ENCODE peak calls at places on chromosomes 1 and 21, in seven cellular contexts. One of them, this sample, is unnamed.

GRCh38 chr1:185373813-185374524 is 56.9 kb upstream of the IVNS1ABP start:
- DNase-seq in NCI-H446: no peak
- DNase-seq in RPMI7951: peak; percentile 82
- DNase-seq in NCI-H2107: no peak
- DNase-seq in dorsolateral prefrontal cortex: no peak
- DNase-seq in KG1: no peak
- DNase-seq in stimulated activated CD4-positive, alpha-beta T cell treated with anti-CD3 and anti-CD28 coated beads, Interleukin-2, amount 100 ng/mL, for 4 hours: no peak
- DNase-seq in this sample: peak; percentile 3

GRCh38 chr1:244896550-244896949 is 32.2 kb upstream of the HNRNPU start:
- DNase-seq in NCI-H446: no peak
- DNase-seq in stimulated activated CD4-positive, alpha-beta T cell treated with anti-CD3 and anti-CD28 coated beads, Interleukin-2, amount 100 ng/mL, for 4 hours: no peak
- DNase-seq in NCI-H2107: no peak
- DNase-seq in RPMI7951: peak; percentile 57
- DNase-seq in dorsolateral prefrontal cortex: no peak
- DNase-seq in KG1: no peak
- DNase-seq in this sample: no peak

GRCh38 chr1:177629526-177629925 is 340.3 kb downstream of the SEC16B start:
- DNase-seq in KG1: no peak
- DNase-seq in dorsolateral prefrontal cortex: no peak
- DNase-seq in NCI-H2107: no peak
- DNase-seq in NCI-H446: no peak
- DNase-seq in stimulated activated CD4-positive, alpha-beta T cell treated with anti-CD3 and anti-CD28 coated beads, Interleukin-2, amount 100 ng/mL, for 4 hours: no peak
- DNase-seq in RPMI7951: no peak
- DNase-seq in this sample: no peak

GRCh38 chr1:30908446-30908885 is at the start of gene SDC3:
- DNase-seq in NCI-H446: peak; percentile 33
- DNase-seq in stimulated activated CD4-positive, alpha-beta T cell treated with anti-CD3 and anti-CD28 coated beads, Interleukin-2, amount 100 ng/mL, for 4 hours: no peak
- DNase-seq in dorsolateral prefrontal cortex: no peak
- DNase-seq in KG1: no peak
- DNase-seq in NCI-H2107: no peak
- DNase-seq in RPMI7951: peak; percentile 39
- DNase-seq in this sample: no peak

GRCh38 chr1:14677291-14677690 is 78.8 kb downstream of the KAZN start:
- DNase-seq in NCI-H446: no peak
- DNase-seq in KG1: no peak
- DNase-seq in RPMI7951: no peak
- DNase-seq in stimulated activated CD4-positive, alpha-beta T cell treated with anti-CD3 and anti-CD28 coated beads, Interleukin-2, amount 100 ng/mL, for 4 hours: no peak
- DNase-seq in dorsolateral prefrontal cortex: no peak
- DNase-seq in NCI-H2107: no peak
- DNase-seq in this sample: no peak

GRCh38 chr1:67973061-67973460 is 77.4 kb downstream of the DIRAS3 start:
- DNase-seq in stimulated activated CD4-positive, alpha-beta T cell treated with anti-CD3 and anti-CD28 coated beads, Interleukin-2, amount 100 ng/mL, for 4 hours: no peak
- DNase-seq in RPMI7951: no peak
- DNase-seq in NCI-H446: no peak
- DNase-seq in NCI-H2107: no peak
- DNase-seq in dorsolateral prefrontal cortex: no peak
- DNase-seq in KG1: no peak
- DNase-seq in this sample: no peak

GRCh38 chr1:183544598-183545297 is 45.5 kb downstream of the NCF2 start:
- DNase-seq in KG1: no peak
- DNase-seq in stimulated activated CD4-positive, alpha-beta T cell treated with anti-CD3 and anti-CD28 coated beads, Interleukin-2, amount 100 ng/mL, for 4 hours: no peak
- DNase-seq in RPMI7951: no peak
- DNase-seq in dorsolateral prefrontal cortex: no peak
- DNase-seq in NCI-H2107: peak; percentile 6
- DNase-seq in NCI-H446: no peak
- DNase-seq in this sample: no peak

GRCh38 chr1:115233598-115233997 is 104.5 kb downstream of the NGF start:
- DNase-seq in RPMI7951: no peak
- DNase-seq in NCI-H2107: no peak
- DNase-seq in NCI-H446: no peak
- DNase-seq in stimulated activated CD4-positive, alpha-beta T cell treated with anti-CD3 and anti-CD28 coated beads, Interleukin-2, amount 100 ng/mL, for 4 hours: no peak
- DNase-seq in KG1: no peak
- DNase-seq in dorsolateral prefrontal cortex: no peak
- DNase-seq in this sample: no peak

GRCh38 chr1:25019351-25020172 is 89.5 kb upstream of the RUNX3 start:
- DNase-seq in stimulated activated CD4-positive, alpha-beta T cell treated with anti-CD3 and anti-CD28 coated beads, Interleukin-2, amount 100 ng/mL, for 4 hours: no peak
- DNase-seq in dorsolateral prefrontal cortex: no peak
- DNase-seq in NCI-H446: no peak
- DNase-seq in RPMI7951: no peak
- DNase-seq in NCI-H2107: no peak
- DNase-seq in KG1: no peak
- DNase-seq in this sample: no peak

GRCh38 chr1:147171399-147172167 is 687 bp downstream of the PRKAB2 start:
- DNase-seq in stimulated activated CD4-positive, alpha-beta T cell treated with anti-CD3 and anti-CD28 coated beads, Interleukin-2, amount 100 ng/mL, for 4 hours: no peak
- DNase-seq in NCI-H2107: no peak
- DNase-seq in KG1: no peak
- DNase-seq in dorsolateral prefrontal cortex: no peak
- DNase-seq in RPMI7951: no peak
- DNase-seq in NCI-H446: no peak
- DNase-seq in this sample: no peak

GRCh38 chr21:38680401-38680800 is 125.3 kb upstream of the ETS2 start:
- DNase-seq in KG1: no peak
- DNase-seq in NCI-H2107: no peak
- DNase-seq in stimulated activated CD4-positive, alpha-beta T cell treated with anti-CD3 and anti-CD28 coated beads, Interleukin-2, amount 100 ng/mL, for 4 hours: no peak
- DNase-seq in RPMI7951: peak; percentile 28
- DNase-seq in dorsolateral prefrontal cortex: no peak
- DNase-seq in NCI-H446: no peak
- DNase-seq in this sample: no peak

GRCh38 chr1:246794261-246795093 is 70.3 kb downstream of the SCCPDH start:
- DNase-seq in stimulated activated CD4-positive, alpha-beta T cell treated with anti-CD3 and anti-CD28 coated beads, Interleukin-2, amount 100 ng/mL, for 4 hours: no peak
- DNase-seq in NCI-H446: no peak
- DNase-seq in NCI-H2107: no peak
- DNase-seq in RPMI7951: peak; percentile 75
- DNase-seq in KG1: no peak
- DNase-seq in dorsolateral prefrontal cortex: no peak
- DNase-seq in this sample: no peak

GRCh38 chr1:227428803-227429202 is 110.5 kb upstream of the CDC42BPA start:
- DNase-seq in RPMI7951: peak; percentile 81
- DNase-seq in dorsolateral prefrontal cortex: no peak
- DNase-seq in stimulated activated CD4-positive, alpha-beta T cell treated with anti-CD3 and anti-CD28 coated beads, Interleukin-2, amount 100 ng/mL, for 4 hours: no peak
- DNase-seq in KG1: no peak
- DNase-seq in NCI-H2107: no peak
- DNase-seq in NCI-H446: no peak
- DNase-seq in this sample: no peak

GRCh38 chr1:87956072-87956471 is 627.4 kb downstream of the LMO4 start:
- DNase-seq in dorsolateral prefrontal cortex: no peak
- DNase-seq in stimulated activated CD4-positive, alpha-beta T cell treated with anti-CD3 and anti-CD28 coated beads, Interleukin-2, amount 100 ng/mL, for 4 hours: no peak
- DNase-seq in NCI-H2107: no peak
- DNase-seq in NCI-H446: peak; percentile 85
- DNase-seq in RPMI7951: peak; percentile 95
- DNase-seq in KG1: no peak
- DNase-seq in this sample: no peak

GRCh38 chr1:32890516-32891240 is 4.4 kb downstream of the HPCA start:
- DNase-seq in RPMI7951: no peak
- DNase-seq in dorsolateral prefrontal cortex: no peak
- DNase-seq in stimulated activated CD4-positive, alpha-beta T cell treated with anti-CD3 and anti-CD28 coated beads, Interleukin-2, amount 100 ng/mL, for 4 hours: no peak
- DNase-seq in KG1: no peak
- DNase-seq in NCI-H2107: no peak
- DNase-seq in NCI-H446: no peak
- DNase-seq in this sample: no peak

GRCh38 chr1:13792429-13792828 is 92.4 kb downstream of the PRDM2 start:
- DNase-seq in dorsolateral prefrontal cortex: no peak
- DNase-seq in KG1: no peak
- DNase-seq in stimulated activated CD4-positive, alpha-beta T cell treated with anti-CD3 and anti-CD28 coated beads, Interleukin-2, amount 100 ng/mL, for 4 hours: no peak
- DNase-seq in NCI-H2107: no peak
- DNase-seq in RPMI7951: no peak
- DNase-seq in NCI-H446: no peak
- DNase-seq in this sample: no peak

GRCh38 chr21:45735259-45736000 is 91.9 kb downstream of the PCBP3 start:
- DNase-seq in RPMI7951: no peak
- DNase-seq in NCI-H2107: no peak
- DNase-seq in stimulated activated CD4-positive, alpha-beta T cell treated with anti-CD3 and anti-CD28 coated beads, Interleukin-2, amount 100 ng/mL, for 4 hours: no peak
- DNase-seq in NCI-H446: no peak
- DNase-seq in dorsolateral prefrontal cortex: no peak
- DNase-seq in KG1: no peak
- DNase-seq in this sample: no peak

GRCh38 chr1:161379071-161379470 is 11.4 kb upstream of the CFAP126 start:
- DNase-seq in NCI-H2107: no peak
- DNase-seq in KG1: no peak
- DNase-seq in NCI-H446: no peak
- DNase-seq in stimulated activated CD4-positive, alpha-beta T cell treated with anti-CD3 and anti-CD28 coated beads, Interleukin-2, amount 100 ng/mL, for 4 hours: no peak
- DNase-seq in RPMI7951: no peak
- DNase-seq in dorsolateral prefrontal cortex: no peak
- DNase-seq in this sample: no peak

GRCh38 chr1:56168176-56168575 is 411.2 kb downstream of the PLPP3 start:
- DNase-seq in NCI-H446: no peak
- DNase-seq in NCI-H2107: no peak
- DNase-seq in dorsolateral prefrontal cortex: no peak
- DNase-seq in RPMI7951: no peak
- DNase-seq in stimulated activated CD4-positive, alpha-beta T cell treated with anti-CD3 and anti-CD28 coated beads, Interleukin-2, amount 100 ng/mL, for 4 hours: no peak
- DNase-seq in KG1: no peak
- DNase-seq in this sample: no peak

GRCh38 chr1:166184897-166185296 is 18.1 kb upstream of the FAM78B start:
- DNase-seq in dorsolateral prefrontal cortex: no peak
- DNase-seq in RPMI7951: peak; percentile 76
- DNase-seq in NCI-H446: no peak
- DNase-seq in KG1: no peak
- DNase-seq in stimulated activated CD4-positive, alpha-beta T cell treated with anti-CD3 and anti-CD28 coated beads, Interleukin-2, amount 100 ng/mL, for 4 hours: no peak
- DNase-seq in NCI-H2107: no peak
- DNase-seq in this sample: no peak

GRCh38 chr1:28437924-28438699 is 67.7 kb upstream of the RCC1 start:
- DNase-seq in RPMI7951: peak; percentile 98
- DNase-seq in KG1: peak; percentile 26
- DNase-seq in dorsolateral prefrontal cortex: peak; percentile 31
- DNase-seq in NCI-H2107: peak; percentile 67
- DNase-seq in stimulated activated CD4-positive, alpha-beta T cell treated with anti-CD3 and anti-CD28 coated beads, Interleukin-2, amount 100 ng/mL, for 4 hours: no peak
- DNase-seq in NCI-H446: peak; percentile 79
- DNase-seq in this sample: peak; percentile 90

GRCh38 chr1:204408074-204408507 is 3.5 kb downstream of the PPP1R15B start:
- DNase-seq in NCI-H2107: peak; percentile 49
- DNase-seq in stimulated activated CD4-positive, alpha-beta T cell treated with anti-CD3 and anti-CD28 coated beads, Interleukin-2, amount 100 ng/mL, for 4 hours: no peak
- DNase-seq in RPMI7951: peak; percentile 73
- DNase-seq in NCI-H446: peak; percentile 76
- DNase-seq in KG1: no peak
- DNase-seq in dorsolateral prefrontal cortex: peak; percentile 67
- DNase-seq in this sample: no peak

GRCh38 chr1:248840946-248841345 is 2.9 kb downstream of the ZNF672 start:
- DNase-seq in NCI-H446: no peak
- DNase-seq in RPMI7951: no peak
- DNase-seq in dorsolateral prefrontal cortex: no peak
- DNase-seq in stimulated activated CD4-positive, alpha-beta T cell treated with anti-CD3 and anti-CD28 coated beads, Interleukin-2, amount 100 ng/mL, for 4 hours: no peak
- DNase-seq in KG1: no peak
- DNase-seq in NCI-H2107: no peak
- DNase-seq in this sample: no peak

GRCh38 chr1:67540733-67541125 is 110.5 kb upstream of the SERBP1 start:
- DNase-seq in NCI-H446: peak; percentile 31
- DNase-seq in stimulated activated CD4-positive, alpha-beta T cell treated with anti-CD3 and anti-CD28 coated beads, Interleukin-2, amount 100 ng/mL, for 4 hours: no peak
- DNase-seq in KG1: no peak
- DNase-seq in RPMI7951: no peak
- DNase-seq in dorsolateral prefrontal cortex: no peak
- DNase-seq in NCI-H2107: no peak
- DNase-seq in this sample: no peak

GRCh38 chr1:187157115-187157514 is 328.4 kb downstream of the PLA2G4A start:
- DNase-seq in NCI-H446: no peak
- DNase-seq in stimulated activated CD4-positive, alpha-beta T cell treated with anti-CD3 and anti-CD28 coated beads, Interleukin-2, amount 100 ng/mL, for 4 hours: no peak
- DNase-seq in dorsolateral prefrontal cortex: no peak
- DNase-seq in RPMI7951: peak; percentile 3
- DNase-seq in KG1: no peak
- DNase-seq in NCI-H2107: no peak
- DNase-seq in this sample: no peak

GRCh38 chr1:183291802-183292515 is 105.9 kb downstream of the LAMC2 start:
- DNase-seq in dorsolateral prefrontal cortex: no peak
- DNase-seq in stimulated activated CD4-positive, alpha-beta T cell treated with anti-CD3 and anti-CD28 coated beads, Interleukin-2, amount 100 ng/mL, for 4 hours: no peak
- DNase-seq in RPMI7951: no peak
- DNase-seq in NCI-H2107: no peak
- DNase-seq in KG1: no peak
- DNase-seq in NCI-H446: no peak
- DNase-seq in this sample: peak; percentile 1

GRCh38 chr1:21781971-21782867 is 730 bp downstream of the USP48 start:
- DNase-seq in RPMI7951: peak; percentile 58
- DNase-seq in KG1: no peak
- DNase-seq in dorsolateral prefrontal cortex: peak; percentile 59
- DNase-seq in NCI-H2107: peak; percentile 19
- DNase-seq in stimulated activated CD4-positive, alpha-beta T cell treated with anti-CD3 and anti-CD28 coated beads, Interleukin-2, amount 100 ng/mL, for 4 hours: peak; percentile 2
- DNase-seq in NCI-H446: peak; percentile 61
- DNase-seq in this sample: peak; percentile 19

GRCh38 chr1:220410681-220411080 is 117.3 kb upstream of the MARK1 start:
- DNase-seq in NCI-H2107: no peak
- DNase-seq in RPMI7951: no peak
- DNase-seq in KG1: no peak
- DNase-seq in dorsolateral prefrontal cortex: no peak
- DNase-seq in stimulated activated CD4-positive, alpha-beta T cell treated with anti-CD3 and anti-CD28 coated beads, Interleukin-2, amount 100 ng/mL, for 4 hours: no peak
- DNase-seq in NCI-H446: no peak
- DNase-seq in this sample: no peak

GRCh38 chr1:44418022-44418673 is 13.1 kb downstream of the RNF220 start:
- DNase-seq in RPMI7951: no peak
- DNase-seq in stimulated activated CD4-positive, alpha-beta T cell treated with anti-CD3 and anti-CD28 coated beads, Interleukin-2, amount 100 ng/mL, for 4 hours: no peak
- DNase-seq in NCI-H2107: no peak
- DNase-seq in KG1: peak; percentile 63
- DNase-seq in NCI-H446: no peak
- DNase-seq in dorsolateral prefrontal cortex: no peak
- DNase-seq in this sample: no peak

GRCh38 chr1:48223372-48224081 is 1.0 kb downstream of the SLC5A9 start:
- DNase-seq in RPMI7951: no peak
- DNase-seq in dorsolateral prefrontal cortex: no peak
- DNase-seq in stimulated activated CD4-positive, alpha-beta T cell treated with anti-CD3 and anti-CD28 coated beads, Interleukin-2, amount 100 ng/mL, for 4 hours: no peak
- DNase-seq in NCI-H2107: no peak
- DNase-seq in NCI-H446: no peak
- DNase-seq in KG1: no peak
- DNase-seq in this sample: no peak

This sample was measured in GDM1.